ENCODE peak calls at places on chromosome 21, in eight cellular contexts. Y is MM.1S, H is A549, V is heart right ventricle, D is GM10248, B is activated B cell treated with CpG ODN at 0.5 μM for 24 hours, Q is HFF-Myc, J is GM12865. T is an unnamed sample.
A peak's percentile ranks its signal among the peaks of the same experiment; 100 is the strongest.

GRCh38 chr21:15034126-15034848 is 30.5 kb downstream of the NRIP1 start:
- DNase-seq in Y (no peak), H (no peak), V (no peak), D (no peak), B (no peak), Q (peak; percentile 64), J (no peak), T (no peak)

GRCh38 chr21:35027558-35028450 is 21.3 kb downstream of the RUNX1 start:
- DNase-seq in Y (peak; percentile 66), H (no peak), V (no peak), D (no peak), B (no peak), Q (no peak), J (no peak), T (no peak)

GRCh38 chr21:16424331-16424749 is 694.6 kb downstream of the USP25 start:
- DNase-seq in Y (no peak), H (peak; percentile 7), V (no peak), D (no peak), B (no peak), Q (no peak), J (no peak), T (no peak)

GRCh38 chr21:34606621-34607020 is 8.3 kb downstream of the RCAN1 start:
- DNase-seq in Y (no peak), H (no peak), V (no peak), D (no peak), B (no peak), Q (no peak), J (no peak), T (no peak)

GRCh38 chr21:28579986-28580550 is 412.6 kb downstream of the LTN1 start:
- DNase-seq in Y (no peak), H (no peak), V (no peak), D (no peak), B (no peak), Q (no peak), J (no peak), T (no peak)

GRCh38 chr21:36065497-36066036 is 4.3 kb upstream of the CBR1 start:
- DNase-seq in Y (no peak), H (no peak), V (no peak), D (no peak), B (no peak), Q (peak; percentile 65), J (peak; percentile 12), T (no peak)

GRCh38 chr21:33866851-33867250 is 48.8 kb downstream of the ATP5PO start:
- DNase-seq in Y (no peak), H (no peak), V (no peak), D (no peak), B (no peak), Q (peak; percentile 26), J (no peak), T (no peak)

GRCh38 chr21:36756527-36756926 is 57.6 kb downstream of the SIM2 start:
- DNase-seq in Y (no peak), H (peak; percentile 59), V (no peak), D (no peak), B (no peak), Q (peak; percentile 14), J (no peak), T (no peak)

GRCh38 chr21:42621166-42621827 is 32.1 kb upstream of the PDE9A start:
- DNase-seq in Y (no peak), H (no peak), V (no peak), D (no peak), B (no peak), Q (no peak), J (no peak), T (no peak)

GRCh38 chr21:7917729-7918128 is 2603.7 kb upstream of the TPTE start:
- DNase-seq in Y (no peak), H (no peak), V (no peak), D (no peak), B (no peak), Q (no peak), J (no peak), T (no peak)

GRCh38 chr21:42974832-42975820 is 764 bp downstream of the PKNOX1 start:
- DNase-seq in Y (peak; percentile 83), H (peak; percentile 56), V (peak; percentile 63), D (peak; percentile 83), B (peak; percentile 61), Q (no peak), J (peak; percentile 77), T (peak; percentile 28)

GRCh38 chr21:41411449-41412089 is 14.5 kb upstream of the MX1 start:
- DNase-seq in Y (no peak), H (peak; percentile 15), V (no peak), D (no peak), B (no peak), Q (no peak), J (peak; percentile 71), T (no peak)
- TF ChIP-seq CTCF in Y (peak; percentile 19), H (no peak), V (no peak), D (no peak), B (no peak), Q (no peak), J (peak; percentile 22), T (no peak)

GRCh38 chr21:25872271-25872670 is 137.5 kb downstream of the GABPA start:
- DNase-seq in Y (no peak), H (no peak), V (no peak), D (no peak), B (no peak), Q (no peak), J (no peak), T (no peak)
- TF ChIP-seq CTCF in Y (peak; percentile 5), H (no peak), V (no peak), D (no peak), B (no peak), Q (peak; percentile 16), J (no peak), T (no peak)

DNA sequence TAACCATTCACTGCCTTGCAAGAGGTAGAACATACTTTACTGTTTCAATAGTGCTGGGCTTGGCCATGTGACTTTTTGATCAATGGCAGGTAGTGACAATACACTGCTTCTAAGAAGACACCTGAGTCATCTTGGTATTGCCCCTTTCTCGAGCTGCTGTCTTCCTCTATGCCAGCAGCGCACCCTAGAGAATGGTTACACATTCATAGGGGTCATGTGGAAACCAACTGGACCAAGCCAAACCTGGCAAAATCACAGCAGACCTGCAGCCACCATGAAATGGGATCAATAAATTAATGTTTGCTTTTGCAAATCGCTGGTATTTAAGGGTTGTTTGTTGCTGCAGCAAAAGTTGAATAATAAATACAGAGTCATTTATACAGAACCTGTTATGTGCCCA is 122.3 kb downstream of the GRIK1 start:
- DNase-seq in Y (no peak), H (no peak), V (no peak), D (no peak), B (no peak), Q (no peak), J (no peak), T (no peak)
- TF ChIP-seq CTCF in Y (no peak), H (no peak), V (no peak), D (no peak), B (no peak), Q (no peak), J (no peak), T (no peak)

DNA sequence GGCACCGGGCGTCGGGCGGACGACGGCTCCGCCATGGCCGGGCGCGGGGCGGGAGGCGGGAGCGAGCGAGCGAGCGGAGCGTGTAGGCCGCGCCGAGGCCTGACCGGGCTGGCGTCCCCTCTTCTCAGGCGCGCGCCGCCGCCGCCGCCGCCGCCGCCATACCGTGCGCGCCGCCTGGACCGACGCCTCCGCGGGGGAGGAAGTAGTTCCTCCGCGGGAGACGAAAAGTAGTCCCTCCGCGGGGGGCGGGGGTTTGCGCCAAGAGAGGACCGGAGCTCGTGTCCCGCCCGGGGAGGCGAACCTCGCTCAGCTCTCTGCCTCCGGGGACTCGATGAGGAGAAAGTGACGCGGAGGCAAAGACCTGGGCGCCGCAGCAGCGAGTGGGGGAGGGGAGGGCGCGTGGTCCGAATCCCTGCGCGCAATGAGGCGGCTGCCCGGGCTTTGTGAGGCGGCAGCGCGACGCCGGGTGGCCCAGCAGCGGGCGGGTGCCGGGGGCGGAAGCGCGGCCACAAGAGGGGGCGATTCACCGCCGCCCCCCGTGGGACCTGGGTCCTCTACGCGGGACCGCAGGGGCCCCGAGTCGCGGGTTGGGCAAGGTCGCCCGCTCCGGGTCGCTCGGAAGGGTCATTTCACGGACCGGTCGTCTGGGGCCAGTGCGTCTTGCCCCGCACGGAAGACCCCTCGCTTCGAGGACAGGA is at the start of gene BRWD1:
- DNase-seq in Y (peak; percentile 93), H (peak; percentile 90), V (peak; percentile 84), D (peak; percentile 85), B (peak; percentile 86), Q (no peak), J (peak; percentile 94), T (peak; percentile 48)
- TF ChIP-seq CTCF in Y (peak; percentile 32), H (peak; percentile 14), V (peak; percentile 56), D (peak; percentile 30), B (no peak), Q (peak; percentile 9), J (no peak), T (no peak)

GRCh38 chr21:17512245-17513213 is at the start of gene CXADR:
- DNase-seq in Y (peak; percentile 95), H (peak; percentile 81), V (peak; percentile 63), D (peak; percentile 79), B (peak; percentile 42), Q (no peak), J (peak; percentile 72), T (no peak)
- TF ChIP-seq CTCF in Y (peak; percentile 18), H (peak; percentile 40), V (peak; percentile 51), D (peak; percentile 28), B (no peak), Q (peak; percentile 39), J (peak; percentile 51), T (no peak)

GRCh38 chr21:45954271-45954670 is 27.3 kb upstream of the COL6A1 start:
- DNase-seq in Y (no peak), H (no peak), V (no peak), D (no peak), B (no peak), Q (no peak), J (no peak), T (no peak)
- TF ChIP-seq CTCF in Y (no peak), H (no peak), V (no peak), D (no peak), B (no peak), Q (peak; percentile 50), J (no peak), T (no peak)

GRCh38 chr21:38159355-38159754 is 97.4 kb upstream of the KCNJ15 start:
- DNase-seq in Y (peak; percentile 87), H (peak; percentile 59), V (peak; percentile 62), D (peak; percentile 64), B (no peak), Q (peak; percentile 77), J (peak; percentile 80), T (peak; percentile 52)
- TF ChIP-seq CTCF in Y (peak; percentile 99), H (peak; percentile 49), V (peak; percentile 81), D (peak; percentile 81), B (no peak), Q (peak; percentile 90), J (peak; percentile 79), T (peak; percentile 27)

T was measured in omental fat pad.